ENCODE peak calls at places on chromosomes 1 and 21, in four cellular contexts. One of them, this sample, is unnamed.

GRCh38 chr1:181592261-181592859 is 109.0 kb downstream of the CACNA1E start:
- DNase-seq in SHP77: no peak
- DNase-seq in NCI-H526: no peak
- DNase-seq in activated CD4-positive, alpha-beta T cell treated with anti-CD3 and anti-CD28 coated beads for 36 hours: no peak
- DNase-seq in this sample: no peak

GRCh38 chr1:214447557-214447871 is 103.9 kb downstream of the PTPN14 start:
- DNase-seq in activated CD4-positive, alpha-beta T cell treated with anti-CD3 and anti-CD28 coated beads for 36 hours: no peak
- DNase-seq in NCI-H526: no peak
- DNase-seq in SHP77: no peak
- DNase-seq in this sample: peak

GRCh38 chr1:180131510-180131909 is 23.2 kb upstream of the QSOX1 start:
- DNase-seq in SHP77: no peak
- DNase-seq in NCI-H526: no peak
- DNase-seq in activated CD4-positive, alpha-beta T cell treated with anti-CD3 and anti-CD28 coated beads for 36 hours: peak
- DNase-seq in this sample: peak

GRCh38 chr1:101128211-101128727 is 102.7 kb upstream of the DPH5 start:
- DNase-seq in SHP77: peak
- DNase-seq in activated CD4-positive, alpha-beta T cell treated with anti-CD3 and anti-CD28 coated beads for 36 hours: peak
- DNase-seq in NCI-H526: peak
- DNase-seq in this sample: no peak

GRCh38 chr1:221462345-221462744 is 279.5 kb downstream of the DUSP10 start:
- DNase-seq in activated CD4-positive, alpha-beta T cell treated with anti-CD3 and anti-CD28 coated beads for 36 hours: no peak
- DNase-seq in NCI-H526: no peak
- DNase-seq in SHP77: no peak
- DNase-seq in this sample: peak

GRCh38 chr1:217563179-217563578 is 67.7 kb downstream of the GPATCH2 start:
- DNase-seq in SHP77: no peak
- DNase-seq in NCI-H526: no peak
- DNase-seq in activated CD4-positive, alpha-beta T cell treated with anti-CD3 and anti-CD28 coated beads for 36 hours: no peak
- DNase-seq in this sample: no peak

GRCh38 chr1:33147997-33148314 is 33.9 kb downstream of the TRIM62 start:
- DNase-seq in SHP77: peak
- DNase-seq in NCI-H526: no peak
- DNase-seq in activated CD4-positive, alpha-beta T cell treated with anti-CD3 and anti-CD28 coated beads for 36 hours: peak
- DNase-seq in this sample: peak

GRCh38 chr21:32690085-32690484 is 37.7 kb downstream of the SYNJ1 start:
- DNase-seq in NCI-H526: no peak
- DNase-seq in activated CD4-positive, alpha-beta T cell treated with anti-CD3 and anti-CD28 coated beads for 36 hours: no peak
- DNase-seq in SHP77: no peak
- DNase-seq in this sample: no peak

GRCh38 chr1:23020731-23021130 is 1.5 kb downstream of the KDM1A start:
- DNase-seq in activated CD4-positive, alpha-beta T cell treated with anti-CD3 and anti-CD28 coated beads for 36 hours: no peak
- DNase-seq in NCI-H526: peak
- DNase-seq in SHP77: peak
- DNase-seq in this sample: no peak

GRCh38 chr1:9805006-9805526 is 18.7 kb downstream of the CLSTN1 start:
- DNase-seq in activated CD4-positive, alpha-beta T cell treated with anti-CD3 and anti-CD28 coated beads for 36 hours: no peak
- DNase-seq in NCI-H526: no peak
- DNase-seq in SHP77: no peak
- DNase-seq in this sample: no peak

GRCh38 chr1:3441449-3441848 is 13.0 kb upstream of the ARHGEF16 start:
- DNase-seq in NCI-H526: no peak
- DNase-seq in activated CD4-positive, alpha-beta T cell treated with anti-CD3 and anti-CD28 coated beads for 36 hours: no peak
- DNase-seq in SHP77: no peak
- DNase-seq in this sample: no peak

This sample was measured in fibroblast of villous mesenchyme.